ENCODE peak calls at places on chromosomes 13 and 19, in five cellular contexts. One of them, this sample, is unnamed.

GRCh38 chr19:55986487-55986886 is at the start of gene NLRP5:
- DNase-seq in SK-N-MC: no peak
- DNase-seq in upper lobe of left lung: no peak
- DNase-seq in OCI-LY7: peak; percentile 10
- DNase-seq in CD4-positive, alpha-beta T cell: no peak
- DNase-seq in this sample: no peak

GRCh38 chr19:53536223-53536543 is 1.8 kb upstream of the ZNF331 start:
- DNase-seq in SK-N-MC: no peak
- DNase-seq in upper lobe of left lung: no peak
- DNase-seq in OCI-LY7: no peak
- DNase-seq in CD4-positive, alpha-beta T cell: no peak
- DNase-seq in this sample: no peak

GRCh38 chr13:33874871-33875270 is 56.9 kb downstream of the RFC3 start:
- DNase-seq in SK-N-MC: no peak
- DNase-seq in upper lobe of left lung: no peak
- DNase-seq in OCI-LY7: no peak
- DNase-seq in CD4-positive, alpha-beta T cell: no peak
- DNase-seq in this sample: no peak

GRCh38 chr19:35513975-35514809 is 743 bp upstream of the DMKN start:
- DNase-seq in SK-N-MC: no peak
- DNase-seq in upper lobe of left lung: peak; percentile 27
- DNase-seq in OCI-LY7: no peak
- DNase-seq in CD4-positive, alpha-beta T cell: no peak
- DNase-seq in this sample: no peak

GRCh38 chr13:74575729-74576125 is 441.5 kb upstream of the KLF12 start:
- DNase-seq in SK-N-MC: no peak
- DNase-seq in upper lobe of left lung: peak; percentile 32
- DNase-seq in OCI-LY7: no peak
- DNase-seq in CD4-positive, alpha-beta T cell: peak; percentile 27
- DNase-seq in this sample: peak; percentile 77

GRCh38 chr13:42539670-42540069 is 34.3 kb upstream of the TNFSF11 start:
- DNase-seq in SK-N-MC: no peak
- DNase-seq in upper lobe of left lung: no peak
- DNase-seq in OCI-LY7: no peak
- DNase-seq in CD4-positive, alpha-beta T cell: no peak
- DNase-seq in this sample: no peak

GRCh38 chr19:12580180-12580694 is 29.0 kb upstream of the ZNF564 start:
- DNase-seq in SK-N-MC: no peak
- DNase-seq in upper lobe of left lung: no peak
- DNase-seq in OCI-LY7: no peak
- DNase-seq in CD4-positive, alpha-beta T cell: no peak
- DNase-seq in this sample: no peak

GRCh38 chr19:6593651-6594416 is 2.9 kb upstream of the CD70 start:
- DNase-seq in SK-N-MC: no peak
- DNase-seq in upper lobe of left lung: no peak
- DNase-seq in OCI-LY7: peak; percentile 57
- DNase-seq in CD4-positive, alpha-beta T cell: no peak
- DNase-seq in this sample: no peak

GRCh38 chr13:109431217-109431616 is 355.2 kb downstream of the IRS2 start:
- DNase-seq in SK-N-MC: no peak
- DNase-seq in upper lobe of left lung: no peak
- DNase-seq in OCI-LY7: no peak
- DNase-seq in CD4-positive, alpha-beta T cell: no peak
- DNase-seq in this sample: no peak

GRCh38 chr19:33278023-33278402 is 24.3 kb downstream of the CEBPA start:
- DNase-seq in SK-N-MC: no peak
- DNase-seq in upper lobe of left lung: no peak
- DNase-seq in OCI-LY7: no peak
- DNase-seq in CD4-positive, alpha-beta T cell: no peak
- DNase-seq in this sample: no peak

GRCh38 chr19:41411094-41411493 is 13.5 kb downstream of the BCKDHA start:
- DNase-seq in SK-N-MC: no peak
- DNase-seq in upper lobe of left lung: no peak
- DNase-seq in OCI-LY7: no peak
- DNase-seq in CD4-positive, alpha-beta T cell: no peak
- DNase-seq in this sample: no peak

GRCh38 chr13:24112791-24113190 is 47.7 kb upstream of the SPATA13 start:
- DNase-seq in SK-N-MC: no peak
- DNase-seq in upper lobe of left lung: no peak
- DNase-seq in OCI-LY7: no peak
- DNase-seq in CD4-positive, alpha-beta T cell: no peak
- DNase-seq in this sample: no peak

GRCh38 chr19:56880592-56881190 is 40.2 kb upstream of the PEG3 start:
- DNase-seq in SK-N-MC: no peak
- DNase-seq in upper lobe of left lung: no peak
- DNase-seq in OCI-LY7: no peak
- DNase-seq in CD4-positive, alpha-beta T cell: no peak
- DNase-seq in this sample: no peak

GRCh38 chr13:25415196-25415595 is 43.4 kb downstream of the ATP8A2 start:
- DNase-seq in SK-N-MC: no peak
- DNase-seq in upper lobe of left lung: no peak
- DNase-seq in OCI-LY7: no peak
- DNase-seq in CD4-positive, alpha-beta T cell: no peak
- DNase-seq in this sample: no peak

GRCh38 chr19:17078038-17078919 is 2.7 kb downstream of the MYO9B start:
- DNase-seq in SK-N-MC: no peak
- DNase-seq in upper lobe of left lung: peak; percentile 59
- DNase-seq in OCI-LY7: no peak
- DNase-seq in CD4-positive, alpha-beta T cell: no peak
- DNase-seq in this sample: no peak

GRCh38 chr19:11699931-11700794 is 38.6 kb downstream of the ZNF823 start:
- DNase-seq in SK-N-MC: peak; percentile 6
- DNase-seq in upper lobe of left lung: no peak
- DNase-seq in OCI-LY7: peak; percentile 54
- DNase-seq in CD4-positive, alpha-beta T cell: no peak
- DNase-seq in this sample: no peak

GRCh38 chr13:94228781-94229180 is 250.7 kb downstream of the DCT start:
- DNase-seq in SK-N-MC: no peak
- DNase-seq in upper lobe of left lung: no peak
- DNase-seq in OCI-LY7: no peak
- DNase-seq in CD4-positive, alpha-beta T cell: no peak
- DNase-seq in this sample: no peak

GRCh38 chr13:32940601-32941000 is 75.6 kb upstream of the KL start:
- DNase-seq in SK-N-MC: no peak
- DNase-seq in upper lobe of left lung: no peak
- DNase-seq in OCI-LY7: no peak
- DNase-seq in CD4-positive, alpha-beta T cell: no peak
- DNase-seq in this sample: no peak

GRCh38 chr19:4575267-4575793 is 15.8 kb upstream of the SEMA6B start:
- DNase-seq in SK-N-MC: no peak
- DNase-seq in upper lobe of left lung: peak; percentile 36
- DNase-seq in OCI-LY7: no peak
- DNase-seq in CD4-positive, alpha-beta T cell: no peak
- DNase-seq in this sample: no peak

GRCh38 chr13:28355046-28355821 is 139.7 kb downstream of the FLT1 start:
- DNase-seq in SK-N-MC: no peak
- DNase-seq in upper lobe of left lung: no peak
- DNase-seq in OCI-LY7: no peak
- DNase-seq in CD4-positive, alpha-beta T cell: no peak
- DNase-seq in this sample: no peak

GRCh38 chr13:21670006-21670882 is 629 bp upstream of the FGF9 start:
- DNase-seq in SK-N-MC: peak; percentile 22
- DNase-seq in upper lobe of left lung: peak; percentile 50
- DNase-seq in OCI-LY7: peak; percentile 88
- DNase-seq in CD4-positive, alpha-beta T cell: peak; percentile 42
- DNase-seq in this sample: peak; percentile 71

GRCh38 chr13:106010836-106011235 is 524.6 kb downstream of the EFNB2 start:
- DNase-seq in SK-N-MC: no peak
- DNase-seq in upper lobe of left lung: no peak
- DNase-seq in OCI-LY7: no peak
- DNase-seq in CD4-positive, alpha-beta T cell: no peak
- DNase-seq in this sample: no peak

GRCh38 chr13:21309542-21310172 is 133.2 kb downstream of the MRPL57 start:
- DNase-seq in SK-N-MC: no peak
- DNase-seq in upper lobe of left lung: no peak
- DNase-seq in OCI-LY7: no peak
- DNase-seq in CD4-positive, alpha-beta T cell: no peak
- DNase-seq in this sample: no peak

GRCh38 chr19:49468746-49469447 is 5.1 kb upstream of the FLT3LG start:
- DNase-seq in SK-N-MC: no peak
- DNase-seq in upper lobe of left lung: peak; percentile 67
- DNase-seq in OCI-LY7: peak; percentile 58
- DNase-seq in CD4-positive, alpha-beta T cell: peak; percentile 82
- DNase-seq in this sample: peak; percentile 97

GRCh38 chr13:31908696-31909386 is 122.7 kb upstream of the FRY start:
- DNase-seq in SK-N-MC: no peak
- DNase-seq in upper lobe of left lung: no peak
- DNase-seq in OCI-LY7: no peak
- DNase-seq in CD4-positive, alpha-beta T cell: no peak
- DNase-seq in this sample: no peak

GRCh38 chr19:17469371-17470203 is 737 bp upstream of the SLC27A1 start:
- DNase-seq in SK-N-MC: peak; percentile 78
- DNase-seq in upper lobe of left lung: peak; percentile 97
- DNase-seq in OCI-LY7: peak; percentile 92
- DNase-seq in CD4-positive, alpha-beta T cell: peak; percentile 92
- DNase-seq in this sample: peak; percentile 99

GRCh38 chr19:37931941-37932655 is 25.1 kb downstream of the SIPA1L3 start:
- DNase-seq in SK-N-MC: no peak
- DNase-seq in upper lobe of left lung: peak; percentile 92
- DNase-seq in OCI-LY7: peak; percentile 60
- DNase-seq in CD4-positive, alpha-beta T cell: no peak
- DNase-seq in this sample: peak; percentile 89

GRCh38 chr19:58252102-58252685 is 23.5 kb downstream of the ZNF544 start:
- DNase-seq in SK-N-MC: no peak
- DNase-seq in upper lobe of left lung: no peak
- DNase-seq in OCI-LY7: peak; percentile 37
- DNase-seq in CD4-positive, alpha-beta T cell: no peak
- DNase-seq in this sample: no peak
- H3K9me3 ChIP-seq in SK-N-MC: peaks cover 23% of the 10 kb centered on the region
- H3K9me3 ChIP-seq in upper lobe of left lung: peaks cover 100% of the 10 kb centered on the region
- H3K9me3 ChIP-seq in OCI-LY7: peaks cover 48% of the 10 kb centered on the region
- H3K9me3 ChIP-seq in CD4-positive, alpha-beta T cell: peaks cover 93% of the 10 kb centered on the region
- H3K9me3 ChIP-seq in this sample: peaks cover 64% of the 10 kb centered on the region

GRCh38 chr13:111201304-111201940 is 86.3 kb downstream of the ARHGEF7 start:
- DNase-seq in SK-N-MC: no peak
- DNase-seq in upper lobe of left lung: no peak
- DNase-seq in OCI-LY7: no peak
- DNase-seq in CD4-positive, alpha-beta T cell: no peak
- DNase-seq in this sample: no peak
- H3K9me3 ChIP-seq in SK-N-MC: no peaks in the 10 kb centered on the region
- H3K9me3 ChIP-seq in upper lobe of left lung: no peaks in the 10 kb centered on the region
- H3K9me3 ChIP-seq in OCI-LY7: no peaks in the 10 kb centered on the region
- H3K9me3 ChIP-seq in CD4-positive, alpha-beta T cell: no peaks in the 10 kb centered on the region
- H3K9me3 ChIP-seq in this sample: no peaks in the 10 kb centered on the region

GRCh38 chr19:1773173-1773572 is 19.9 kb downstream of the ONECUT3 start:
- DNase-seq in SK-N-MC: no peak
- DNase-seq in upper lobe of left lung: no peak
- DNase-seq in OCI-LY7: no peak
- DNase-seq in CD4-positive, alpha-beta T cell: no peak
- DNase-seq in this sample: no peak
- H3K9me3 ChIP-seq in SK-N-MC: peaks cover 8% of the 10 kb centered on the region
- H3K9me3 ChIP-seq in upper lobe of left lung: peaks cover 24% of the 10 kb centered on the region
- H3K9me3 ChIP-seq in OCI-LY7: peaks cover 12% of the 10 kb centered on the region
- H3K9me3 ChIP-seq in CD4-positive, alpha-beta T cell: peaks cover 15% of the 10 kb centered on the region
- H3K9me3 ChIP-seq in this sample: peaks cover 8% of the 10 kb centered on the region

GRCh38 chr19:27722625-27723024 is 1490.3 kb downstream of the UQCRFS1 start:
- DNase-seq in SK-N-MC: no peak
- DNase-seq in upper lobe of left lung: no peak
- DNase-seq in OCI-LY7: no peak
- DNase-seq in CD4-positive, alpha-beta T cell: no peak
- DNase-seq in this sample: no peak
- H3K9me3 ChIP-seq in SK-N-MC: peaks cover 4% of the 10 kb centered on the region
- H3K9me3 ChIP-seq in upper lobe of left lung: peaks cover 72% of the 10 kb centered on the region
- H3K9me3 ChIP-seq in OCI-LY7: peaks cover 18% of the 10 kb centered on the region
- H3K9me3 ChIP-seq in CD4-positive, alpha-beta T cell: peaks cover 97% of the 10 kb centered on the region
- H3K9me3 ChIP-seq in this sample: peaks cover 16% of the 10 kb centered on the region

GRCh38 chr13:48318714-48319457 is 15.3 kb downstream of the RB1 start:
- DNase-seq in SK-N-MC: no peak
- DNase-seq in upper lobe of left lung: no peak
- DNase-seq in OCI-LY7: no peak
- DNase-seq in CD4-positive, alpha-beta T cell: peak; percentile 7
- DNase-seq in this sample: no peak

GRCh38 chr13:48318014-48318713 is 14.6 kb downstream of the RB1 start:
- DNase-seq in SK-N-MC: no peak
- DNase-seq in upper lobe of left lung: no peak
- DNase-seq in OCI-LY7: no peak
- DNase-seq in CD4-positive, alpha-beta T cell: no peak
- DNase-seq in this sample: no peak

GRCh38 chr13:48317511-48317981 is 14.0 kb downstream of the RB1 start:
- DNase-seq in SK-N-MC: no peak
- DNase-seq in upper lobe of left lung: no peak
- DNase-seq in OCI-LY7: no peak
- DNase-seq in CD4-positive, alpha-beta T cell: no peak
- DNase-seq in this sample: no peak

GRCh38 chr13:48315981-48316380 is 12.4 kb downstream of the RB1 start:
- DNase-seq in SK-N-MC: no peak
- DNase-seq in upper lobe of left lung: no peak
- DNase-seq in OCI-LY7: no peak
- DNase-seq in CD4-positive, alpha-beta T cell: no peak
- DNase-seq in this sample: no peak

DNA sequence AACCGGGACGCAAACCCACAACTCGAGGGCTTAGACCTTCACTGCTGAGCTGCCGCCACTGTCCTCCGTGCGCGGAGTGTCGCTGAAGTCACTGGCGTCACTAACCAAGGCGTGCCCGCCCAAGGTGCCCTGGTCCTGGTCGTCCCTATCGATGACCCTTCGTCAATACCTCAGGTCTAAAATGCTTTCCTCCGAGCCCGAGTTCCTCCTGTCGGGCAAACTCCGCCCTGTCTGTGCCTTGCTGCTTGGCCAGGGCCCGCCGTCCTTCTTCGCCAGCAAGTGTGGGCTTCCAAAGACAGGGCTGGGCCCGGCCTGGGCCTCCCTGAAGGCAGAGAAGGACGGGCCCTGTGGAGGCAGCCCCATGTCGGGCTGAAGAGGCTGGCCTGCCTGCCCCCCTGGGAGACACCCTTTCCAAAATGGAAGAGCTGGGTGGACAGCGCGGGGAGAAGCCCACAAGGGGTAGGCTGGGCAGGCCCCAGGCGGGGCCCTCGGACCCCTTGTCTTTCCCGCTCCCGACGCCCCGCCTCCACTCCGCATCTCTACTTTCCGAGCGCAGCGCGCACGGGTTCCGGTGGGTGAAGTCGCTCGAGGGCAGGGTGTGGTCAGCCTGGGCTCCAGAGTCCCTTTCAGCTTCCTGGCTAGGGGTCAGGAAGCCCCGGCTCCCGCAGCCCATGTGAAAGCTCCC is 13.4 kb downstream of the RB1 start:
- DNase-seq in SK-N-MC: no peak
- DNase-seq in upper lobe of left lung: no peak
- DNase-seq in OCI-LY7: no peak
- DNase-seq in CD4-positive, alpha-beta T cell: no peak
- DNase-seq in this sample: no peak
- H3K9me3 ChIP-seq in SK-N-MC: no peaks in the 10 kb centered on the region
- H3K9me3 ChIP-seq in upper lobe of left lung: peaks cover 5% of the 10 kb centered on the region
- H3K9me3 ChIP-seq in OCI-LY7: peaks cover 23% of the 10 kb centered on the region
- H3K9me3 ChIP-seq in CD4-positive, alpha-beta T cell: peaks cover 4% of the 10 kb centered on the region
- H3K9me3 ChIP-seq in this sample: no peaks in the 10 kb centered on the region